ENCODE peak calls at places on chromosome 3, in four cellular contexts. One of them, this sample, is unnamed.

GRCh38 chr3:100988080-100988479 is 5.1 kb downstream of the ABI3BP start:
- DNase-seq in HCT116: no peak
- DNase-seq in GM23248: no peak
- DNase-seq in MM.1S: no peak
- DNase-seq in this sample: peak

GRCh38 chr3:120137548-120137947 is 43.3 kb upstream of the GSK3B start:
- DNase-seq in HCT116: no peak
- DNase-seq in GM23248: no peak
- DNase-seq in MM.1S: no peak
- DNase-seq in this sample: no peak

GRCh38 chr3:38648659-38649499 is 608 bp downstream of the SCN5A start:
- DNase-seq in HCT116: no peak
- DNase-seq in GM23248: no peak
- DNase-seq in MM.1S: no peak
- DNase-seq in this sample: no peak

GRCh38 chr3:102163039-102163817 is 271.6 kb upstream of the ZPLD1 start:
- DNase-seq in HCT116: no peak
- DNase-seq in GM23248: peak
- DNase-seq in MM.1S: no peak
- DNase-seq in this sample: peak

GRCh38 chr3:143601738-143602480 is 246.4 kb downstream of the SLC9A9 start:
- DNase-seq in HCT116: no peak
- DNase-seq in GM23248: no peak
- DNase-seq in MM.1S: no peak
- DNase-seq in this sample: peak

GRCh38 chr3:55042591-55042990 is 114.7 kb upstream of the LRTM1 start:
- DNase-seq in HCT116: no peak
- DNase-seq in GM23248: peak
- DNase-seq in MM.1S: no peak
- DNase-seq in this sample: no peak

GRCh38 chr3:160671231-160671630 is 5.7 kb upstream of the ARL14 start:
- DNase-seq in HCT116: no peak
- DNase-seq in GM23248: no peak
- DNase-seq in MM.1S: peak
- DNase-seq in this sample: no peak

GRCh38 chr3:12833226-12834161 is 7.9 kb downstream of the RPL32 start:
- DNase-seq in HCT116: no peak
- DNase-seq in GM23248: no peak
- DNase-seq in MM.1S: no peak
- DNase-seq in this sample: no peak

GRCh38 chr3:55059027-55059629 is 131.3 kb upstream of the LRTM1 start:
- DNase-seq in HCT116: no peak
- DNase-seq in GM23248: peak
- DNase-seq in MM.1S: no peak
- DNase-seq in this sample: no peak

GRCh38 chr3:56468184-56469106 is at the start of gene ERC2:
- DNase-seq in HCT116: no peak
- DNase-seq in GM23248: peak
- DNase-seq in MM.1S: no peak
- DNase-seq in this sample: peak

GRCh38 chr3:171446801-171447578 is 13.2 kb downstream of the TNIK start:
- DNase-seq in HCT116: peak
- DNase-seq in GM23248: peak
- DNase-seq in MM.1S: no peak
- DNase-seq in this sample: peak

GRCh38 chr3:46454209-46454595 is 10.5 kb downstream of the LTF start:
- DNase-seq in HCT116: no peak
- DNase-seq in GM23248: no peak
- DNase-seq in MM.1S: peak
- DNase-seq in this sample: no peak

GRCh38 chr3:46454606-46455005 is 10.1 kb downstream of the LTF start:
- DNase-seq in HCT116: no peak
- DNase-seq in GM23248: no peak
- DNase-seq in MM.1S: no peak
- DNase-seq in this sample: no peak

GRCh38 chr3:46453526-46454208 is 11.0 kb downstream of the LTF start:
- DNase-seq in HCT116: no peak
- DNase-seq in GM23248: no peak
- DNase-seq in MM.1S: peak
- DNase-seq in this sample: no peak

GRCh38 chr3:46455231-46456115 is 9.2 kb downstream of the LTF start:
- DNase-seq in HCT116: no peak
- DNase-seq in GM23248: no peak
- DNase-seq in MM.1S: no peak
- DNase-seq in this sample: no peak

DNA sequence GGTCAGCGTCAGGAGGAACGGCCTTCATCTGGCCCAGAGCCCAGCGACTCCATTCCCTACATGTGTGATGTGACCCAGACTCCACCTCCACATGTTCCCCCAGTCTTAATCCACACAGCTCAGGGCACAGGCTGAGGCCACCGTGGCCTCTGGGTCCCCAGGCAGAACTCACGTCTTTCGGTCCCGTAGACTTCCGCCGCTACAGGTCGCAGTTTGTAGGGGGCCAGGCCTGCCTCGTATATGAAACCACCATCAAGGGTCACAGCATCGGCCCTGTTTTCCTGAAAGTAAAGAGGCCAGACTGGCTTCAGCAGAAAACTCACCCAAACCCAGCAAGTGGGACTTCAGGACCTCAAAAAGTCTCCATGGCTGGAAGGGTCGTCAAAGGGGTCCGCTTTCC is 8.6 kb downstream of the LTF start:
- DNase-seq in HCT116: no peak
- DNase-seq in GM23248: no peak
- DNase-seq in MM.1S: no peak
- DNase-seq in this sample: no peak
- H3K9ac ChIP-seq in HCT116: no peak
- H3K9ac ChIP-seq in GM23248: no peak
- H3K9ac ChIP-seq in MM.1S: no peak
- H3K9ac ChIP-seq in this sample: no peak

DNA sequence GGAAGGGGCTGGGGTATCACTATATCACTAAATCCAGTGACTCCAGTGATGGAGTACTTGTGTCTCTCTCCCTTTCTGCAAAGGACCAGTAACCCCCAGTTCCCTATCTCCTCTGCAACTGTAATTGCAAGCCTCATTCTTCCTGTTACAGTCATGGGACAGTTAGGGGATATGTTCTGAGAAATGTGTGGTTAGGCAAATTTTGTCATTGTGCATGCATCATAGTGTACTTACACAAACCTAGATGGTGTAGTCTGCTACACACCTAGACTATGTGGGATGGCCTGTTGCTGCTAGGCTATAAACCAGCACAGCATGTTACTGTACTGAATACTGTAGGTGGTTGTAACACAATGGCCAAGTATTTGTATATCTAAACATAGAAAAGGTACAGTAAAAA is 2.2 kb downstream of the VPS8 start:
- DNase-seq in HCT116: no peak
- DNase-seq in GM23248: no peak
- DNase-seq in MM.1S: peak
- DNase-seq in this sample: no peak
- H3K4me3 ChIP-seq in HCT116: no peak
- H3K4me3 ChIP-seq in GM23248: no peak
- H3K4me3 ChIP-seq in MM.1S: no peak
- H3K4me3 ChIP-seq in this sample: no peak

GRCh38 chr3:40414270-40414669 is 27.3 kb downstream of the ENTPD3 start:
- DNase-seq in HCT116: no peak
- DNase-seq in GM23248: no peak
- DNase-seq in MM.1S: no peak
- DNase-seq in this sample: no peak
- H3K4me2 ChIP-seq in HCT116: no peak
- H3K4me2 ChIP-seq in GM23248: no peak
- H3K4me2 ChIP-seq in MM.1S: no peak
- H3K4me2 ChIP-seq in this sample: no peak

GRCh38 chr3:136883967-136884720 is 22.1 kb downstream of the NCK1 start:
- DNase-seq in HCT116: no peak
- DNase-seq in GM23248: no peak
- DNase-seq in MM.1S: peak
- DNase-seq in this sample: no peak
- H3K9ac ChIP-seq in HCT116: no peak
- H3K9ac ChIP-seq in GM23248: no peak
- H3K9ac ChIP-seq in MM.1S: no peak
- H3K9ac ChIP-seq in this sample: no peak

DNA sequence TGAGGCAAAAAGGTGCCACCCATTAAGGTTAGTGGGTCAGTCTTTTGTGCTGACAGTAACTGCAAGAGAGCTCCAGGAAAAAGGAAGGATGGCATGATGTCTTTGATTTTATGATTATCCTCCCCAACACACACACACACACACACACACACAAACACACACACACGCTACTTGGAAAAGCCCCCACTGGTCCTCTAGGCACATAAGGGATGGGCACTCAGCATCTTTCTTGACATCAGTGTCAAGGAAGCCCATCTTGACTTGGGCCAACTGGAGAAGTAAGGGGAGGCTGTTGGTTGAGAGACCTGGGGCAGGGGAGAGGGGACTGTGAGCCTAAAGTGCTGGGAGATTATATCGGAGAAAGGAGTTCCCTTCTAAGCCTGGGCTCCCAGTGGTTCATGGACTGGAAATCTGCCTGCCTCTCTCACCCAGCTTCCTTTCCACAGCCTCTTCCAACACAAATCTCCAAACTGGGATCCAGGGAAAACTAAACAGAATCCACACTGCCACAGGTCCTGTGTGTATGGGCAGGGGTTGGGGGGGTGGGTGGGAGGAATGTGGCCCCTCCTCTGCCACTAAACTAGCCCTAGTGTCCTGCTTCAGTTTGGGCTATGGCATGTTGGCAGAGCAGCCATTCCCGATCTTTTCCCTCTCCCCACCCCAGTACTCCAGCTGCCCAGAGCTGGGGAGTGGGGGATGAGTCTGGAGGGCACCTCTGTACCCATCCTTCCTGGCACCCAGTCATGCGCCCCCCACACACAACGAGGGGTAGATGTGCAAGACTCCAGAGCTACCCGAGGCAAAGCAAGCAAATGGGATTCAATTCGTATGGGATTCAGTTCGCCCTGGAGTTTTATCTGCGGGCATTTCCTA is 1.6 kb downstream of the AMOTL2 start:
- DNase-seq in HCT116: no peak
- DNase-seq in GM23248: peak
- DNase-seq in MM.1S: no peak
- DNase-seq in this sample: no peak
- H3K4me3 ChIP-seq in HCT116: peak
- H3K4me3 ChIP-seq in GM23248: peak
- H3K4me3 ChIP-seq in MM.1S: no peak
- H3K4me3 ChIP-seq in this sample: peak

This sample was measured in PC-3.